ENCODE peak calls at places on chromosome 7, in six cellular contexts. Y is psoas muscle, R is GM10248, D is A549, I is nephron progenitor cell, U is HFFc6. K is an unnamed sample.

GRCh38 chr7:142563470-142563869 is 185.8 kb upstream of the PRSS1 start:
- DNase-seq in Y (no peak), D (no peak), I (no peak), R (no peak), U (peak; percentile 70), K (no peak)

GRCh38 chr7:114943953-114944741 is 22.3 kb downstream of the MDFIC start:
- DNase-seq in Y (no peak), R (no peak), U (no peak), D (no peak), I (no peak), K (no peak)

GRCh38 chr7:5831196-5831595 is 49.4 kb upstream of the OCM start:
- DNase-seq in D (no peak), I (peak; percentile 75), Y (no peak), R (no peak), U (no peak), K (no peak)

GRCh38 chr7:16753102-16753931 is at the start of gene TSPAN13:
- DNase-seq in Y (peak; percentile 60), I (peak; percentile 95), U (peak; percentile 54), R (peak; percentile 23), D (peak; percentile 86), K (peak; percentile 54)

GRCh38 chr7:87171282-87171934 is 19.2 kb downstream of the DMTF1 start:
- DNase-seq in R (no peak), U (no peak), I (no peak), Y (no peak), D (no peak), K (no peak)

GRCh38 chr7:151626422-151627115 is 106.9 kb upstream of the RHEB start:
- DNase-seq in I (peak; percentile 21), R (no peak), U (peak; percentile 27), Y (peak; percentile 30), D (peak; percentile 71), K (no peak)

GRCh38 chr7:39228946-39229345 is 251.2 kb downstream of the POU6F2 start:
- DNase-seq in U (peak; percentile 67), R (no peak), D (no peak), Y (no peak), I (no peak), K (no peak)

GRCh38 chr7:133861876-133862275 is 265.3 kb upstream of the LRGUK start:
- DNase-seq in U (no peak), D (no peak), I (no peak), R (no peak), Y (no peak), K (no peak)

GRCh38 chr7:14507617-14508016 is 394.9 kb downstream of the DGKB start:
- DNase-seq in U (no peak), D (no peak), Y (no peak), R (no peak), I (no peak), K (no peak)

GRCh38 chr7:516606-517456 is 2.8 kb downstream of the PDGFA start:
- DNase-seq in U (peak; percentile 75), I (peak; percentile 56), R (no peak), D (peak; percentile 62), Y (peak; percentile 80), K (no peak)

GRCh38 chr7:6433814-6434630 is 13.7 kb downstream of the DAGLB start:
- DNase-seq in I (no peak), R (no peak), U (no peak), Y (no peak), D (no peak), K (no peak)

GRCh38 chr7:15332962-15333361 is 228.9 kb downstream of the AGMO start:
- DNase-seq in I (no peak), U (no peak), D (no peak), R (no peak), Y (no peak), K (no peak)

GRCh38 chr7:81676813-81677212 is 93.0 kb downstream of the HGF start:
- DNase-seq in D (no peak), Y (no peak), U (peak; percentile 16), I (no peak), R (no peak), K (no peak)

DNA sequence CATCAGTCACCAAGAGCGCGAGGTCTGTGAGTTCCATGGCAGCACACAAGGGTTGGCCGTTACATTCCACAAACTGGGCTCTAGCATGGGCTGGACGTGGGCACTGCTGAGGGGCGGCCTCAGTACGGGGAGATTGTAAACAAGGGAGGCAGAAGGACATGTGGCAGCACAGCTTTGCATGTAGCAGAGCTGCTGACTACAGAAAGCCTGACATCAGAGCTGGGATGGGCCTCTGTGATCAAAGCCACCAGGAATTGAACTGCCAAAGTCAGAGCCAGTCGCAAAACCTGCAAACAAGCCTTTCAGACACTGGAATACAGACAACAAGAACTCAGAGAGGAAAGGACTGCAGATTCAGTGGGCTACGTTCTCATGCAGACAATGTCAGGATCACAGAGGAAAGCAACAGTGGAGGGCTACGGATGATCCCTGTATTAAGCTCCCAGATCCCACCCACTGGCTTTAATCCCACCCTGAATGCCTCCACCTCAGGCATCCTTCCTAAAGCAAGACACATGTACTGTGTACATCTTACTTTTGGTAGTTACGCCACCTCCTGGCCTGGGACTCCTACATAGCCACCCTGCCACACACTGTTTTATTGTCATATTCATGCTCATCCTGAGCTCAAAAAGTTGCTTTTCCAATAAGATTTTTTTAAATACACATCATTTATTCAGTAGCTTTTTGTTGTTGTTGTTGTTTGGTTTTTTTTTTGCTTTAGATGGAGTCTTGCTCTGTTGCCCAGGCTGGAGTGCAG is 291.1 kb upstream of the IMMP2L start:
- DNase-seq in R (no peak), U (peak; percentile 19), D (no peak), I (no peak), Y (no peak), K (no peak)
- TF ChIP-seq CTCF in R (no peak), U (peak; percentile 69), D (no peak), I (no peak), Y (no peak), K (peak; percentile 24)

GRCh38 chr7:125644113-125644512 is 714.5 kb upstream of the POT1 start:
- DNase-seq in R (no peak), U (no peak), I (no peak), D (no peak), Y (no peak), K (no peak)

GRCh38 chr7:125648543-125648942 is 718.9 kb upstream of the POT1 start:
- DNase-seq in Y (no peak), R (no peak), D (no peak), I (no peak), U (no peak), K (no peak)

GRCh38 chr7:125643302-125643701 is 713.7 kb upstream of the POT1 start:
- DNase-seq in D (no peak), I (no peak), R (no peak), U (no peak), Y (no peak), K (no peak)

GRCh38 chr7:125641884-125642283 is 712.3 kb upstream of the POT1 start:
- DNase-seq in I (no peak), D (no peak), Y (no peak), R (no peak), U (no peak), K (no peak)

GRCh38 chr7:125645770-125646169 is 716.1 kb upstream of the POT1 start:
- DNase-seq in U (no peak), R (no peak), Y (no peak), I (no peak), D (no peak), K (no peak)
- TF ChIP-seq CTCF in U (no peak), R (no peak), Y (no peak), I (no peak), D (no peak), K (no peak)

GRCh38 chr7:93858857-93859256 is 31.7 kb downstream of the TFPI2 start:
- DNase-seq in I (no peak), R (no peak), D (no peak), U (no peak), Y (no peak), K (no peak)

GRCh38 chr7:93860261-93860660 is 30.3 kb downstream of the TFPI2 start:
- DNase-seq in U (no peak), I (no peak), D (no peak), R (no peak), Y (no peak), K (no peak)

GRCh38 chr7:93862651-93863050 is 27.9 kb downstream of the TFPI2 start:
- DNase-seq in R (no peak), I (no peak), U (no peak), Y (no peak), D (no peak), K (no peak)

GRCh38 chr7:93856319-93856718 is 34.2 kb downstream of the TFPI2 start:
- DNase-seq in U (no peak), D (no peak), Y (no peak), R (no peak), I (no peak), K (no peak)

DNA sequence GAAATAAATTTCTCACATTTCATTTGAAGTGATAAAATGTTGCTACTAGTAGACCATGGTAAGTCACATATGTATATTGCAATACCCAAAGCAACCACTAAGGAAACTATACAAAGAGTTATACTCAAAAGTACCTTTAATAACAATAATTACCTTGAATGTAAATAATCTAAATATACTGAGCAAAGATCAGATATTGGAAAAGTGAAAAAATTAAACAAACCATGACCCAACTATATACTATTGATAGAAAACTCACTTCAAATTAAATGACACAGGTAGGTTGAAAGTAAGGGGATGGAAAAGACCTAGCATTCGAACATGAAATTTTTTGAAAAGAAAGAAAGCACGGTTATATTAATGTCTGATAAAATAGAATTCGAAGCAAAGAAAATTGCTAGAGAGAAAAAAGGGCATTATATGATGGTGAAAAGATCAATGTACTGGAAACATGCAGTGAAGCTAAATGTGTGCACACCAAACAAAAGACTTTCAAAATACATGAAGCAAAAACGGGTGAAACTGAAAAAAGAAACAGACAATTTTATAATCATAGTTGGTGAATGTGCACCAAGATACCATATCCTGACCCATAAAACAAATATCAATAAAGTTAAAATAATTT is 29.1 kb downstream of the TFPI2 start:
- DNase-seq in D (no peak), Y (no peak), U (no peak), R (no peak), I (no peak), K (no peak)
- TF ChIP-seq CTCF in D (peak; percentile 4), Y (peak; percentile 18), U (peak; percentile 75), R (no peak), I (peak; percentile 44), K (no peak)

GRCh38 chr7:50771120-50772002 is 11.3 kb downstream of the GRB10 start:
- DNase-seq in D (no peak), I (no peak), U (no peak), R (no peak), Y (no peak), K (no peak)

GRCh38 chr7:50778189-50778588 is 4.5 kb downstream of the GRB10 start:
- DNase-seq in D (no peak), R (no peak), Y (no peak), U (no peak), I (no peak), K (no peak)

GRCh38 chr7:50775826-50776225 is 6.9 kb downstream of the GRB10 start:
- DNase-seq in U (no peak), R (no peak), I (no peak), Y (no peak), D (no peak), K (no peak)

GRCh38 chr7:50775231-50775630 is 7.5 kb downstream of the GRB10 start:
- DNase-seq in R (no peak), Y (no peak), D (no peak), I (no peak), U (no peak), K (no peak)

GRCh38 chr7:50774299-50774698 is 8.4 kb downstream of the GRB10 start:
- DNase-seq in I (no peak), R (no peak), U (no peak), Y (no peak), D (no peak), K (no peak)
- TF ChIP-seq CTCF in I (no peak), R (no peak), U (no peak), Y (no peak), D (no peak), K (no peak)

K was measured in D721Med.